ENCODE peak calls at places on chromosomes 13 and 19, in six cellular contexts. X is dorsolateral prefrontal cortex; V is CD4-positive, alpha-beta memory T cell; A is A549; B is AG04450; P is CD4-positive, CD25-positive, alpha-beta regulatory T cell. R is an unnamed sample.
A peak's percentile ranks its signal among the peaks of the same experiment; 100 is the strongest.

GRCh38 chr13:105446197-105446596 is 1089.3 kb downstream of the EFNB2 start:
- DNase-seq in B (no peak), P (no peak), X (no peak), A (no peak), V (no peak), R (no peak)

GRCh38 chr13:109569938-109570711 is 216.3 kb downstream of the IRS2 start:
- DNase-seq in A (no peak), B (no peak), X (no peak), V (peak; percentile 53), P (peak; percentile 1), R (no peak)

GRCh38 chr13:29935309-29935981 is 85.0 kb upstream of the UBL3 start:
- DNase-seq in V (peak; percentile 84), X (no peak), B (no peak), A (no peak), P (peak; percentile 85), R (no peak)

GRCh38 chr19:42279902-42280760 is 11.1 kb downstream of the CIC start:
- DNase-seq in X (peak; percentile 98), B (peak; percentile 60), V (peak; percentile 84), P (peak; percentile 87), A (peak; percentile 100), R (peak; percentile 94)

GRCh38 chr13:27918041-27918917 is 1.5 kb upstream of the PDX1 start:
- DNase-seq in A (no peak), B (no peak), X (no peak), V (no peak), P (no peak), R (no peak)

GRCh38 chr13:101757446-101758039 is 305.1 kb downstream of the ITGBL1 start:
- DNase-seq in P (peak; percentile 9), V (peak; percentile 34), A (peak; percentile 28), B (no peak), X (no peak), R (no peak)

GRCh38 chr13:26707122-26708006 is 53.2 kb downstream of the GPR12 start:
- DNase-seq in V (peak; percentile 44), X (no peak), A (peak; percentile 14), B (peak; percentile 7), P (peak; percentile 25), R (no peak)

GRCh38 chr19:18737337-18737953 is 53.7 kb downstream of the COMP start:
- DNase-seq in B (no peak), X (no peak), A (no peak), V (no peak), P (no peak), R (no peak)

GRCh38 chr13:34217343-34218094 is 399.6 kb downstream of the RFC3 start:
- DNase-seq in V (no peak), X (no peak), P (no peak), A (no peak), B (no peak), R (no peak)

GRCh38 chr19:35462476-35462953 is 14.5 kb downstream of the FFAR2 start:
- DNase-seq in A (no peak), P (peak; percentile 83), X (no peak), V (peak; percentile 90), B (no peak), R (no peak)

GRCh38 chr13:73000027-73000674 is 58.7 kb upstream of the KLF5 start:
- DNase-seq in B (no peak), P (no peak), V (no peak), A (no peak), X (no peak), R (no peak)

GRCh38 chr13:43206858-43207257 is 183.5 kb downstream of the DNAJC15 start:
- DNase-seq in X (no peak), A (no peak), V (no peak), B (no peak), P (no peak), R (no peak)

GRCh38 chr13:28494861-28495585 is at the start of gene FLT1:
- DNase-seq in V (peak; percentile 10), X (no peak), A (no peak), P (no peak), B (no peak), R (peak; percentile 88)

GRCh38 chr19:48660854-48661731 is 11.7 kb downstream of the NTN5 start:
- DNase-seq in X (peak; percentile 63), B (no peak), P (peak; percentile 85), V (peak; percentile 87), A (peak; percentile 91), R (peak; percentile 86)

GRCh38 chr13:91319996-91320395 is 27.5 kb upstream of the MIR17HG start:
- DNase-seq in B (no peak), X (no peak), V (no peak), A (no peak), P (no peak), R (no peak)

GRCh38 chr13:30125422-30126073 is 181.8 kb downstream of the KATNAL1 start:
- DNase-seq in P (no peak), X (no peak), A (peak; percentile 31), V (no peak), B (peak; percentile 78), R (no peak)

GRCh38 chr13:110628477-110628793 is 13.1 kb downstream of the NAXD start:
- DNase-seq in X (no peak), A (no peak), B (no peak), V (no peak), P (no peak), R (no peak)

GRCh38 chr19:56547535-56547934 is 8.8 kb downstream of the ZFP28 start:
- DNase-seq in P (no peak), X (no peak), B (no peak), V (no peak), A (no peak), R (no peak)

GRCh38 chr19:10269333-10270179 is 1.4 kb upstream of the ICAM1 start:
- DNase-seq in V (peak; percentile 85), A (no peak), P (peak; percentile 85), X (peak; percentile 78), B (no peak), R (peak; percentile 89)

GRCh38 chr19:1281895-1282287 is 3.8 kb upstream of the EFNA2 start:
- DNase-seq in A (no peak), X (no peak), B (no peak), V (no peak), P (no peak), R (no peak)

GRCh38 chr19:1280588-1281269 is 4.9 kb upstream of the EFNA2 start:
- DNase-seq in B (no peak), P (no peak), V (no peak), A (no peak), X (no peak), R (peak; percentile 17)

GRCh38 chr19:1282588-1283206 is 3.0 kb upstream of the EFNA2 start:
- DNase-seq in V (no peak), P (no peak), B (no peak), X (no peak), A (no peak), R (no peak)

GRCh38 chr19:1279782-1280341 is 4.5 kb downstream of the FAM174C start:
- DNase-seq in P (peak; percentile 76), V (peak; percentile 73), A (no peak), B (peak; percentile 73), X (peak; percentile 85), R (peak; percentile 80)

DNA sequence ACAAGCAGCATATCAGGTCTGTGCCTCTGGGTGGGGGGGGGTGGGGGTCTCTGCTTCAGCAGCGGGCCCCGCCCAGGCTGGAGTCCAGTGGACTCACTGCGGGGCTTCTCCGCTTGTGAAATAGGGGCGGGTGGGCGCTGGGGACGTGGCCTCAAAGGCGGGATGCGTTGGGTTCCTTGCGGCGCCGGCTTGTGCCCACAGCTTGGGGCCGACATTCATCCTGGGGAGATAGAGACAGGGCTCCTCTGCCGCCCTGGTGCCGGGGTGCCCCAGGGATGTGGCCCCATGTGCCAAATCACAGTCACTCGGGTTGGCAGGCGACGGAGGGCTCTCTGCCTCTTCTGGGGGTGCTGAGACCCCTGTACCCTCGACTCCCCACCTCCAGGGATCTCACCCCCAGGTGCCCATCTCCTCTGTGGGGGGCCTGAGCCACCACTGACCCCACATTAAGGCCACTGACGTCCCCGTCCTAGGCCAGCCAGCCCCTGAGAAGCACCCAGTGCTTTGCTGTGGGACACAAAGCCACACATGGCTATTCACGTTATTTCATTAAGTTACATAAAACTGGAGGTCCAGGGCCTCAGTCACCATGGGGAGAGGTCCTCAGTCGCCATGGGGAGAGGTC is 4.3 kb upstream of the EFNA2 start:
- DNase-seq in V (no peak), X (no peak), P (no peak), A (no peak), B (no peak), R (no peak)
- H3K27ac ChIP-seq in V (no peak overlapping the region), X (no peak overlapping the region), P (no peak overlapping the region), A (no peak overlapping the region), B (no peak overlapping the region), R (no peak overlapping the region)

GRCh38 chr19:15432018-15432494 is 13.3 kb upstream of the AKAP8L start:
- DNase-seq in B (no peak), P (no peak), A (peak; percentile 21), X (no peak), V (no peak), R (no peak)
- H3K27ac ChIP-seq in B (peak overlapping the region; percentile 11), P (peak overlapping the region; percentile 72), A (peak overlapping the region; percentile 99), X (peak overlapping the region; percentile 74), V (peak overlapping the region; percentile 74), R (peak overlapping the region; percentile 81)

GRCh38 chr19:3335431-3336350 is 30.7 kb upstream of the NFIC start:
- DNase-seq in P (no peak), V (no peak), X (no peak), B (no peak), A (no peak), R (peak; percentile 46)
- H3K27ac ChIP-seq in P (no peak overlapping the region), V (no peak overlapping the region), X (no peak overlapping the region), B (peak overlapping the region; percentile 21), A (peak overlapping the region; percentile 94), R (peak overlapping the region; percentile 83)

DNA sequence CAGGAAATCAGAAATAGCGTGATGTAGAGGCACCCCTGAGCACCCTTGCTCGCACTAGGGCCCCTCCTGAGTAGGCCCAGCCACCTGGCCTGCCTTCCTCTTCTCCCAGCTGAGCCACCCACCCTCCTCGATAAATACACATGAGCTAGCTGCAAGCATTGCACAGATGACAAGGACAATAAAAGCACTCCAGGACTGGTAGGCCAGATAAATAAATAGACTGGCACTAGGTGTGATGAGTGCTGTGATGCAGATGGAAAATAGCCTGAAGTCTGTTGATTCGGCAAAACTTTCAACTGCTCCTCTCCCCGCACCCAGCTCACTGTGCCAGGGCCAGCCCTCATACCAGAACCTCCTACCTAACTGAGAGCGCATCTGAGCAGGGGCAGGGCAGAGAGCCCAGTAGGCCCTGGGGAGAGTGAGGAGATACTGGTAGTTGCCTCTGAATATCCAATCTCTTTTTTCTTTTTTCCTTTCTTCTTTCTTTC is 54.5 kb upstream of the GPI start:
- DNase-seq in P (no peak), X (no peak), A (no peak), B (no peak), V (no peak), R (no peak)
- H3K27ac ChIP-seq in P (peak overlapping the region; percentile 79), X (no peak overlapping the region), A (no peak overlapping the region), B (no peak overlapping the region), V (peak overlapping the region; percentile 50), R (no peak overlapping the region)

GRCh38 chr13:64074989-64075474 is 2659.4 kb upstream of the PCDH20 start:
- DNase-seq in A (no peak), X (no peak), V (no peak), P (no peak), B (no peak), R (no peak)

GRCh38 chr13:64075543-64076271 is 2660.1 kb upstream of the PCDH20 start:
- DNase-seq in X (no peak), P (no peak), V (no peak), A (no peak), B (no peak), R (no peak)

GRCh38 chr13:64073203-64073602 is 2657.6 kb upstream of the PCDH20 start:
- DNase-seq in X (no peak), V (no peak), A (no peak), B (no peak), P (no peak), R (no peak)

GRCh38 chr13:64078480-64078936 is 2662.9 kb upstream of the PCDH20 start:
- DNase-seq in A (no peak), P (no peak), X (no peak), B (no peak), V (no peak), R (no peak)

GRCh38 chr13:64078025-64078424 is 2662.4 kb upstream of the PCDH20 start:
- DNase-seq in X (no peak), V (no peak), A (no peak), P (no peak), B (no peak), R (no peak)
- H3K27ac ChIP-seq in X (no peak overlapping the region), V (no peak overlapping the region), A (no peak overlapping the region), P (no peak overlapping the region), B (no peak overlapping the region), R (no peak overlapping the region)

R was measured in heart right ventricle.